ENCODE peak calls at places on chromosomes 16 and 17, in six cellular contexts. L, B, S, K, T and W are unnamed samples.

GRCh38 chr17:10809605-10810004 is 5.7 kb upstream of the TMEM238L start:
- DNase-seq in S (no peak), B (no peak), L (no peak), T (no peak), K (no peak), W (no peak)

GRCh38 chr16:78122774-78123315 is 23.4 kb downstream of the WWOX start:
- DNase-seq in K (no peak), L (peak), S (peak), B (peak), T (peak), W (peak)

GRCh38 chr17:57629886-57630285 is 115.2 kb downstream of the CCDC182 start:
- DNase-seq in B (no peak), T (no peak), S (no peak), K (no peak), L (no peak), W (no peak)

GRCh38 chr16:35365675-35366074 is 1906.3 kb downstream of the TP53TG3F start:
- DNase-seq in B (no peak), K (no peak), T (no peak), L (no peak), S (no peak), W (no peak)

GRCh38 chr17:76585649-76586593 is at the start of gene ST6GALNAC2:
- DNase-seq in T (peak), B (peak), S (peak), L (peak), K (no peak), W (peak)

GRCh38 chr17:38332735-38333134 is 11.0 kb downstream of the GPR179 start:
- DNase-seq in K (no peak), S (no peak), B (no peak), T (no peak), L (no peak), W (no peak)

GRCh38 chr17:9979463-9979995 is 74.5 kb upstream of the RCVRN start:
- DNase-seq in T (no peak), L (no peak), S (no peak), K (no peak), B (no peak), W (no peak)

GRCh38 chr16:82603784-82604411 is 22.9 kb upstream of the CDH13 start:
- DNase-seq in L (peak), K (no peak), T (peak), S (peak), B (peak), W (peak)

GRCh38 chr16:56994311-56994710 is 5.0 kb downstream of the NLRC5 start:
- DNase-seq in T (no peak), B (no peak), K (no peak), S (no peak), L (no peak), W (no peak)

GRCh38 chr16:88430524-88431446 is 22.3 kb upstream of the ZFPM1 start:
- DNase-seq in S (peak), L (no peak), T (no peak), K (no peak), B (no peak), W (no peak)

GRCh38 chr16:19167710-19168172 is 299 bp upstream of the SYT17 start:
- DNase-seq in S (peak), K (peak), T (peak), B (peak), L (peak), W (no peak)

GRCh38 chr17:45653616-45654015 is 130.5 kb upstream of the CRHR1 start:
- DNase-seq in B (no peak), K (no peak), T (no peak), S (no peak), L (no peak), W (no peak)

GRCh38 chr17:19703106-19703775 is 13.1 kb downstream of the SLC47A2 start:
- DNase-seq in L (no peak), S (no peak), T (no peak), K (no peak), B (peak), W (no peak)

GRCh38 chr17:8912060-8912981 is 44.8 kb upstream of the PIK3R6 start:
- DNase-seq in S (no peak), L (no peak), T (no peak), K (no peak), B (no peak), W (no peak)

GRCh38 chr16:84314373-84314772 is 19.7 kb downstream of the WFDC1 start:
- DNase-seq in T (no peak), L (no peak), K (no peak), B (no peak), S (no peak), W (no peak)

GRCh38 chr17:13931752-13932477 is 137.4 kb upstream of the COX10 start:
- DNase-seq in S (no peak), T (no peak), K (no peak), B (no peak), L (peak), W (no peak)

GRCh38 chr17:40633871-40634270 is 13.7 kb downstream of the SMARCE1 start:
- DNase-seq in K (no peak), B (no peak), S (no peak), T (no peak), L (no peak), W (no peak)

GRCh38 chr16:87540072-87540976 is 47.5 kb upstream of the ZCCHC14 start:
- DNase-seq in B (no peak), L (no peak), S (no peak), T (no peak), K (no peak), W (no peak)